ENCODE peak calls at places on chromosomes 5 and 9, in four cellular contexts. E is mucosa of gallbladder, Y is ovary, H is cardiac muscle cell. M is an unnamed sample.

GRCh38 chr9:135990468-135991429 is 29.6 kb upstream of the UBAC1 start:
- DNase-seq in E (no peak), Y (no peak), H (peak), M (no peak)

GRCh38 chr9:75876999-75877647 is 13.3 kb upstream of the PCSK5 start:
- DNase-seq in Y (no peak), E (no peak), H (no peak), M (no peak)

GRCh38 chr5:132500931-132501628 is 10.5 kb upstream of the IRF1 start:
- DNase-seq in Y (no peak), E (peak), H (peak), M (peak)

GRCh38 chr9:129481424-129481823 is 139.5 kb downstream of the C9orf50 start:
- DNase-seq in E (no peak), H (no peak), Y (peak), M (no peak)

GRCh38 chr9:120856700-120857099 is 14.0 kb upstream of the PSMD5 start:
- DNase-seq in H (no peak), E (peak), Y (no peak), M (no peak)

GRCh38 chr5:151780348-151780747 is 8.6 kb downstream of the G3BP1 start:
- DNase-seq in Y (no peak), E (no peak), H (no peak), M (no peak)

GRCh38 chr9:89564257-89564878 is 40.4 kb upstream of the GADD45G start:
- DNase-seq in H (peak), E (no peak), Y (no peak), M (no peak)

GRCh38 chr9:124770359-124771020 is 621 bp downstream of the NR6A1 start:
- DNase-seq in H (no peak), E (no peak), Y (peak), M (no peak)

GRCh38 chr5:32710859-32711692 is at the start of gene NPR3:
- DNase-seq in Y (peak), E (no peak), H (peak), M (no peak)

GRCh38 chr5:172486451-172486850 is 32.1 kb upstream of the SH3PXD2B start:
- DNase-seq in Y (no peak), H (no peak), E (no peak), M (no peak)

GRCh38 chr9:3179716-3180115 is 335.8 kb upstream of the PUM3 start:
- DNase-seq in H (peak), E (no peak), Y (no peak), M (no peak)

GRCh38 chr5:157559301-157559700 is 16.3 kb downstream of the ADAM19 start:
- DNase-seq in E (no peak), Y (no peak), H (peak), M (no peak)

GRCh38 chr5:31741496-31741895 is 102.6 kb downstream of the PDZD2 start:
- DNase-seq in E (no peak), H (no peak), Y (no peak), M (no peak)

GRCh38 chr5:5658226-5658625 is 235.7 kb downstream of the ICE1 start:
- DNase-seq in E (peak), Y (no peak), H (peak), M (no peak)

GRCh38 chr5:147971472-147971871 is 65.1 kb upstream of the C5orf46 start:
- DNase-seq in Y (no peak), E (no peak), H (no peak), M (no peak)

GRCh38 chr5:142014911-142015584 is 2.2 kb upstream of the GNPDA1 start:
- DNase-seq in Y (no peak), E (peak), H (peak), M (peak)

GRCh38 chr5:39501403-39501802 is 76.6 kb upstream of the DAB2 start:
- DNase-seq in H (peak), Y (peak), E (no peak), M (no peak)

GRCh38 chr5:142080248-142080647 is 28.3 kb upstream of the NDFIP1 start:
- DNase-seq in Y (no peak), E (no peak), H (no peak), M (peak)